ENCODE peak calls at places on chromosome 3, in five cellular contexts. S, W, Y, C and P are unnamed samples.
A peak's percentile ranks its signal among the peaks of the same experiment; 100 is the strongest.

GRCh38 chr3:30473374-30474051 is 132.9 kb upstream of the TGFBR2 start:
- DNase-seq in W (peak; percentile 86), C (no peak), S (no peak), Y (peak; percentile 86), P (peak; percentile 21)

GRCh38 chr3:98918586-98918985 is 17.1 kb upstream of the DCBLD2 start:
- DNase-seq in Y (no peak), W (peak; percentile 71), C (no peak), S (no peak), P (no peak)

GRCh38 chr3:48273594-48274211 is 32.8 kb downstream of the ZNF589 start:
- DNase-seq in Y (peak; percentile 23), S (peak; percentile 72), W (peak; percentile 55), C (peak; percentile 72), P (peak; percentile 82)

GRCh38 chr3:152474585-152474984 is 205.9 kb downstream of the MBNL1 start:
- DNase-seq in Y (peak; percentile 46), S (peak; percentile 41), C (no peak), W (peak; percentile 95), P (peak; percentile 51)

GRCh38 chr3:46114324-46114988 is 87.2 kb upstream of the XCR1 start:
- DNase-seq in S (peak; percentile 20), W (peak; percentile 89), Y (peak; percentile 58), C (no peak), P (no peak)

GRCh38 chr3:157816296-157816695 is 289.9 kb downstream of the SHOX2 start:
- DNase-seq in Y (no peak), W (no peak), C (no peak), S (no peak), P (no peak)

GRCh38 chr3:59368887-59369286 is 319.1 kb upstream of the CFAP20DC start:
- DNase-seq in W (no peak), S (no peak), Y (no peak), C (no peak), P (no peak)

GRCh38 chr3:48952510-48953118 is 34.0 kb downstream of the ARIH2 start:
- DNase-seq in S (no peak), Y (no peak), C (peak; percentile 43), W (no peak), P (peak; percentile 66)

GRCh38 chr3:46901061-46901460 is 23.5 kb downstream of the PTH1R start:
- DNase-seq in Y (no peak), C (no peak), S (no peak), W (no peak), P (no peak)

GRCh38 chr3:68878322-68878721 is 54.0 kb downstream of the TAFA4 start:
- DNase-seq in S (peak; percentile 11), Y (peak; percentile 4), C (peak; percentile 2), W (peak; percentile 25), P (no peak)

GRCh38 chr3:52006017-52006819 is 10.5 kb upstream of the RPL29 start:
- DNase-seq in C (no peak), Y (no peak), W (no peak), S (no peak), P (no peak)

GRCh38 chr3:108014943-108015342 is 75.9 kb downstream of the CD47 start:
- DNase-seq in C (no peak), Y (no peak), S (no peak), W (no peak), P (no peak)